ENCODE peak calls at places on chromosomes 16 and 17, in eight cellular contexts. G is brain microvascular endothelial cell; N is glutamatergic neuron; M is activated CD4-positive, CD25-positive, alpha-beta regulatory T cell; I is kidney tubule cell; O is CD4-positive, alpha-beta T cell; X is activated CD8-positive, alpha-beta memory T cell treated with anti-CD3 and anti-CD28 coated beads for 1 hour; Q is NCI-H1092 treated with DMSO at 0.1 percent for 48 hours. W is an unnamed sample.

GRCh38 chr17:82789051-82789592 is 37.3 kb downstream of the TBCD start:
- DNase-seq in G (no peak), N (no peak), M (no peak), I (no peak), O (no peak), X (no peak), Q (no peak), W (no peak)

GRCh38 chr17:7295230-7296180 is 1.1 kb upstream of the YBX2 start:
- DNase-seq in G (no peak), N (no peak), M (no peak), I (no peak), O (no peak), X (no peak), Q (no peak), W (no peak)

GRCh38 chr16:69260019-69260418 is 51.1 kb upstream of the VPS4A start:
- DNase-seq in G (no peak), N (no peak), M (no peak), I (no peak), O (no peak), X (no peak), Q (no peak), W (no peak)

GRCh38 chr17:83143817-83144231 is 64.4 kb downstream of the METRNL start:
- DNase-seq in G (no peak), N (no peak), M (no peak), I (no peak), O (no peak), X (no peak), Q (no peak), W (no peak)

GRCh38 chr17:62787358-62787757 is 20.8 kb downstream of the MARCHF10 start:
- DNase-seq in G (peak; percentile 40), N (no peak), M (no peak), I (no peak), O (no peak), X (no peak), Q (no peak), W (no peak)

GRCh38 chr17:73043686-73044581 is 48.6 kb downstream of the SLC39A11 start:
- DNase-seq in G (peak; percentile 68), N (no peak), M (no peak), I (peak; percentile 26), O (no peak), X (no peak), Q (no peak), W (no peak)

GRCh38 chr17:57991537-57991936 is 3.5 kb upstream of the VEZF1 start:
- DNase-seq in G (no peak), N (no peak), M (no peak), I (no peak), O (no peak), X (no peak), Q (no peak), W (no peak)

GRCh38 chr17:36527851-36528250 is 6.8 kb downstream of the MYO19 start:
- DNase-seq in G (no peak), N (no peak), M (no peak), I (no peak), O (no peak), X (no peak), Q (no peak), W (no peak)

GRCh38 chr16:13780406-13780805 is 139.5 kb upstream of the ERCC4 start:
- DNase-seq in G (no peak), N (no peak), M (no peak), I (no peak), O (no peak), X (no peak), Q (no peak), W (no peak)

GRCh38 chr17:80859004-80859941 is 132.4 kb upstream of the CHMP6 start:
- DNase-seq in G (peak; percentile 80), N (no peak), M (no peak), I (peak; percentile 90), O (no peak), X (no peak), Q (peak; percentile 86), W (no peak)

GRCh38 chr17:44503080-44503842 is at the start of gene GPATCH8:
- DNase-seq in G (peak; percentile 80), N (peak; percentile 98), M (peak; percentile 89), I (peak; percentile 96), O (peak; percentile 93), X (peak; percentile 85), Q (peak; percentile 94), W (peak; percentile 91)

GRCh38 chr17:81615401-81615930 is 21.4 kb downstream of the NPLOC4 start:
- DNase-seq in G (no peak), N (peak; percentile 30), M (no peak), I (no peak), O (no peak), X (no peak), Q (no peak), W (no peak)

GRCh38 chr16:1788708-1789100 is 4.8 kb downstream of the IGFALS start:
- DNase-seq in G (no peak), N (peak; percentile 15), M (no peak), I (no peak), O (no peak), X (no peak), Q (no peak), W (no peak)